ENCODE peak calls at places on chromosomes 3 and 15, in seven cellular contexts. Y is heart right ventricle, H is epithelial cell of esophagus, E is bronchial epithelial cell, O is lung, U is dorsolateral prefrontal cortex, X is tibial artery. C is an unnamed sample.

GRCh38 chr15:66883322-66883911 is 181.4 kb downstream of the SMAD6 start:
- DNase-seq in X (peak), H (peak), O (peak), U (peak), E (peak), Y (peak), C (no peak)

GRCh38 chr3:10919636-10920035 is 72.9 kb upstream of the SLC6A1 start:
- DNase-seq in X (no peak), Y (no peak), U (no peak), H (no peak), E (no peak), O (no peak), C (no peak)

GRCh38 chr3:168455814-168456213 is 360.1 kb upstream of the GOLIM4 start:
- DNase-seq in Y (no peak), U (no peak), X (no peak), H (no peak), E (no peak), O (no peak), C (no peak)

GRCh38 chr3:64995857-64996564 is 308.2 kb upstream of the ADAMTS9 start:
- DNase-seq in O (no peak), E (no peak), Y (peak), X (no peak), H (no peak), U (no peak), C (no peak)

GRCh38 chr15:41994772-41995475 is 22.6 kb upstream of the EHD4 start:
- DNase-seq in H (no peak), X (no peak), U (no peak), Y (no peak), O (no peak), E (no peak), C (no peak)

GRCh38 chr3:188407158-188407880 is 253.4 kb downstream of the LPP start:
- DNase-seq in Y (no peak), X (no peak), E (no peak), U (no peak), O (no peak), H (no peak), C (no peak)

GRCh38 chr3:158775001-158775400 is 26.9 kb upstream of the MFSD1 start:
- DNase-seq in H (no peak), Y (no peak), X (no peak), E (no peak), U (no peak), O (no peak), C (no peak)

GRCh38 chr3:71376911-71377310 is 206.6 kb downstream of the FOXP1 start:
- DNase-seq in O (no peak), U (no peak), H (no peak), Y (no peak), X (no peak), E (no peak), C (no peak)

GRCh38 chr3:126895178-126896066 is 87.5 kb upstream of the PLXNA1 start:
- DNase-seq in Y (peak), X (peak), E (peak), U (no peak), H (peak), O (no peak), C (no peak)

GRCh38 chr15:68794307-68794706 is 26.4 kb downstream of the ANP32A start:
- DNase-seq in O (no peak), H (no peak), U (no peak), E (no peak), Y (no peak), X (no peak), C (no peak)

GRCh38 chr15:39922450-39923092 is 2.5 kb upstream of the GPR176 start:
- DNase-seq in E (no peak), Y (no peak), O (no peak), X (peak), H (no peak), U (peak), C (no peak)

DNA sequence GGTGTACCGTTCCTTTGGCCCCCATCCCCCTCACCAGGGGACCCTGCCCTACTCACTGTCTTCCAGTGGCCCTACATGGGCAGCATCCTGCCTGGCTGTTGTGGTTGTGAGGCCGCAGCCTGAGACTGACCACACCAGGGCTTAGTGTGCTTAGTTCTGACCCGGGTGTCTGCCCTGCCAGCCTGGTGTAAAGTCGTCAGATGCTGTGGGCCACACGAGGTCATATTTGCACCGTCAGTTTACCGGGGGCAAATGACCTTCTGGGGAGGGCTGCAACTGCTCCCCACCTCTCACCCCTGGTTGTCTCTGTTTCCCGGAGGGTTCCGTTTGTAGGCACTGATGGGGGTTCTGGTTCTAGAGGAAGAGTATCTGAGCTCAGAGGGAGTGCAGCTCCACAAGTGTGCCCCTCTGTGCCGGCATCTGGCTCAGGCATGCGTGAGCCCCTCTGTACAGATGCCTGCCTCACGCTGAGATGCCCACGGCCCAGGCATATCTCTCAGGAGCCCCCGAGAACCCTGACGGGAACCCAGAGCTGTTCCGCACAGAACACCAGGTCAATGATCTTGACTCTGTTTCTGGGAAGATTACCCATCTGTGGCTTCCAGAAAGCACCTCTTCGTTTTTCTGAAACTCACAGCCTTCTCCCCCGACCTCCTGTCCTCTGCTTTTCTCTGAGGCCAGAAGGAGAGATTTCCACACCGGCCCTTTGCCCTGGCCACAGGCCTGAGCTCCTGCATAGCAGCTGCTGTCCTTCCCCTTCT is 19.2 kb downstream of the KLF13 start:
- DNase-seq in O (no peak), U (no peak), X (no peak), H (no peak), Y (no peak), E (no peak), C (no peak)
- H3K4me3 ChIP-seq in O (no peak), U (no peak), X (no peak), H (no peak), Y (peak), E (no peak), C (peak)

DNA sequence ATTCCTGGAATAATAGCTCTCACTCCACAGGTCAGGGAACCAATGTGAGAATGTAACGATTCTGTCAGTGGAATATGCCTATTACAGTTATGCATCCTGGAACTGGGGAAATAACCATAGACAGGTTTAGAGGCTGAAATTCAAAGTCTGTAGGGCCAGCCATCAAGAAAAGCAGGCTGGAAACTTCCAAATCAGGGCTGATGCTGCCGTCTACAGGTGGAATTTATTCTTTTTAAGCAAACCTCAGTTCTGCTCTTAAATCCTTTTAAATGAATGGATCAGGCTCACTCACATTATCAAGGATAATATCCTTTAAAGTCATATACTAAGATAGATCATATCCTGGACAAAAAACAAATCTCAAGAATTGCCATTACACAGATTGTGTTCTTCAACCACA is 699.8 kb downstream of the NR2F2 start:
- DNase-seq in X (no peak), U (no peak), O (no peak), E (no peak), Y (no peak), H (no peak), C (no peak)
- TF ChIP-seq CTCF in X (no peak), U (no peak), O (no peak), E (no peak), Y (no peak), H (no peak), C (no peak)

DNA sequence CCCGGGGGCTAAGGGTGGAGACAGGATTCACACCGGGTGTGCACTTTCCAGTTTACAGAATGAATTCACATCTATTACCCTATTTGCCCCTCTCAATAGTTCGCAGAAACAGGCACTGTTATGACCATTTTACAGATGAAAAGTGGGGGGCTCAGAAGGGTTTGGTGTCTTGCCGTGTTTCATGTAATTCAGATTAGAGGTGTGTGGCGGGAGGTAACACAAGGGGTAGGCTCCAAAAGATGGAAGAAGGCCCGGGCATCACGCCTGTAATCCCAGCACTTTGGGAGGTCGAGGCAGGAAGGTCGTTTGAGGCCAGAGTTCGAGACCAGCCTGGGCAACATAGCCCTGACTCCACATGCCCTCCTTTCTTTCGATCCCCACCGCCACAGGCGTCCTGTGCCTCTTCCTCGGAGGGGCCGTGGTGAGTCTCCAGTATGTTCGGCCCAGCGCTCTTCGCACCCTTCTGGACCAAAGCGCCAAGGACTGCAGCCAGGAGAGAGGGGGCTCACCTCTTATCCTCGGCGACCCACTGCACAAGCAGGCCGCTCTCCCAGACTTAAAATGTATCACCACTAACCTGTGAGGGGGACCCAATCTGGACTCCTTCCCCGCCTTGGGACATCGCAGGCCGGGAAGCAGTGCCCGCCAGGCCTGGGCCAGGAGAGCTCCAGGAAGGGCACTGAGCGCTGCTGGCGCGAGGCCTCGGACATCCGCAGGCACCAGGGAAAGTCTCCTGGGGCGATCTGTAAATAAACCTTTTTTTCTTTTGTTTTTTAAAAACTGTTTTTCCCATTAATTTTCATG is 3.4 kb downstream of the DUOXA2 start:
- DNase-seq in H (no peak), E (no peak), X (no peak), U (no peak), O (no peak), Y (no peak), C (no peak)
- H3K4me3 ChIP-seq in H (no peak), E (no peak), X (peak), U (peak), O (no peak), Y (peak), C (no peak)

DNA sequence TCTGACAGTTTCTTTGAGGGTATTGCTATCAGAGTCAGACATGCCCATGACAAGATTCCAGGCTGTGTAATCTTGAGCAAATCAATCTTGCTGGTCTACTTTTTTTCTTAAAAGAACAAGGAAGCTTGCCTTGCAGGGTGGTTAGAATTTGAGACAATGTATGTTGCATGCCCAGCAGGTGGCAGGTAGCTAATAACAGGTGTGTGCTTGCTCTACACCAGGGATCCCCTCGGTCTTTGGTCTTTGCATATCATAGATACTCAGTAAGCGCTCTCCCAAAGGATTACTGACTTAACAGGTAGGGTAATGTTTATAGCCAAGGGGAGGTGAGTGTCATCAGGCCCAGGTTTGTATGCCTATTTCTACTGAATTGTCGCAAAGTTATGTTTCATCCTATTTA is 37.3 kb downstream of the CACNA1D start:
- DNase-seq in H (peak), X (no peak), O (no peak), E (peak), U (no peak), Y (no peak), C (no peak)
- TF ChIP-seq CTCF in H (peak), X (no peak), O (no peak), E (peak), U (no peak), Y (no peak), C (no peak)

GRCh38 chr3:149579161-149579560 is 78.7 kb downstream of the WWTR1 start:
- DNase-seq in H (peak), X (no peak), U (no peak), O (no peak), Y (no peak), E (no peak), C (no peak)
- H3K4me3 ChIP-seq in H (no peak), X (no peak), U (no peak), O (no peak), Y (no peak), E (no peak), C (no peak)

GRCh38 chr15:51161491-51162260 is 67.0 kb upstream of the TNFAIP8L3 start:
- DNase-seq in U (no peak), H (no peak), Y (no peak), X (no peak), E (no peak), O (no peak), C (no peak)

GRCh38 chr15:51168700-51169099 is 74.0 kb upstream of the TNFAIP8L3 start:
- DNase-seq in E (no peak), X (no peak), Y (no peak), U (no peak), H (no peak), O (no peak), C (no peak)

GRCh38 chr15:51160484-51160883 is 65.8 kb upstream of the TNFAIP8L3 start:
- DNase-seq in U (peak), Y (no peak), X (no peak), E (no peak), H (no peak), O (no peak), C (no peak)

GRCh38 chr15:51163843-51164242 is 69.1 kb upstream of the TNFAIP8L3 start:
- DNase-seq in Y (no peak), U (no peak), X (no peak), H (no peak), O (no peak), E (no peak), C (no peak)

DNA sequence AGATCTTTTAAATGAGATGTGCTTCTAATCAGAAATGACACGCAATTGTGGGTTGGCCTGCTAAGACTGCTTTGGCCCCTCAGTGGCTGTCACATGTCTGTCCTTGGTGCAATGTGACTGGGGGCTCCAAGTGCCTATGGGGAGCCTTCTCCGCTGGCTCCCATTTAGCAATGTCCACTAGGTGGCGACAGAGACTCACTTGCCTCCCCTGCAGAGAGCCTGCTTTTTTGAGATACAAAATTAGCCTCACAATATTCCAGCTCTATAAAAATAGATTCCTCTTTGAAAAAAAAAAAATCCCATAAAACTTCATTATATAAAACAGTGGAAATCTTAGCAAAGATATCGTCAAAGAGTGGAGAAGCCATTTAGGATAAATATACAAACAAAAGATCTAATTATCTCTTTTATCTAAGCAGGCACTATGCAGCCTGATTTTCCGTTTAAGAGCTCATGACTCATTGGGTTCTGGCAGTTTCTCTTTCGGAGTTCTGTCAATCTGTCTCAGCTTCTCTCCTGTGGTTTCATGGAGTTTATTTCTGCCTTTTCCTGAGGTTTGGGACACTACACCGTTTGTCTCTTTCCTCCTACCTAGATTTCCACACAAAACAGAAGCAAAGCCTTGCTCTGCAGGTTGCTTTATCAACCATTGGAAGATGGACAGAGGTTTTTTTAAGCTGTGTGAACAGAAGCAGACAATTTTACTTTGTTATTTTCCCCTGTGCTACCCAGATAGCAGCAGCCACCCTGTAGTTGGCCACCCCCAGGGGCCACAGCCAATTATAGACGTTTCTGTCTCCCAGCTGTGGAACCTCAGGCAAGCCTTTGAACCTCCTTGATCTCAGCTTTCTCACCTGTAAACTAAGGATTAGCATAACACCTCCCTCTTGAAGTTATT is 68.4 kb upstream of the TNFAIP8L3 start:
- DNase-seq in O (peak), Y (peak), E (peak), U (peak), H (peak), X (peak), C (peak)
- TF ChIP-seq CTCF in O (peak), Y (peak), E (peak), U (peak), H (peak), X (peak), C (peak)

GRCh38 chr3:13420817-13421755 is 964 bp upstream of the NUP210 start:
- DNase-seq in O (peak), U (no peak), X (no peak), Y (no peak), H (no peak), E (no peak), C (peak)
- H3K4me3 ChIP-seq in O (no peak), U (peak), X (peak), Y (peak), H (no peak), E (no peak), C (peak)